ENCODE peak calls at places on chromosomes 12 and 14, in six cellular contexts. K, Y, U, M, T and Z are unnamed samples.

GRCh38 chr12:13075786-13076570 is 27.5 kb downstream of the GSG1 start:
- DNase-seq in K (no peak), M (no peak), U (no peak), T (no peak), Y (no peak), Z (no peak)

GRCh38 chr12:89351489-89352241 is 636 bp downstream of the DUSP6 start:
- DNase-seq in Y (no peak), M (no peak), U (no peak), T (no peak), K (peak), Z (no peak)

GRCh38 chr14:23660290-23661226 is 24.4 kb downstream of the DHRS2 start:
- DNase-seq in U (no peak), T (no peak), M (no peak), K (no peak), Y (no peak), Z (no peak)

GRCh38 chr14:103492156-103492555 is 30.5 kb downstream of the CKB start:
- DNase-seq in M (no peak), K (no peak), Y (no peak), T (no peak), U (no peak), Z (no peak)

GRCh38 chr12:105337391-105337790 is 6.9 kb downstream of the C12orf75 start:
- DNase-seq in U (no peak), M (no peak), K (no peak), T (no peak), Y (no peak), Z (peak)

GRCh38 chr12:53659011-53659551 is 16.8 kb downstream of the ATP5MC2 start:
- DNase-seq in U (no peak), Y (no peak), T (peak), K (peak), M (peak), Z (no peak)

GRCh38 chr12:43676183-43676813 is 82.3 kb downstream of the PUS7L start:
- DNase-seq in K (peak), T (peak), U (peak), M (peak), Y (peak), Z (peak)

GRCh38 chr12:122282066-122282465 is 15.8 kb upstream of the VPS33A start:
- DNase-seq in K (no peak), T (no peak), Y (no peak), U (no peak), M (peak), Z (no peak)

GRCh38 chr12:119592232-119592631 is 1.3 kb upstream of the TMEM233 start:
- DNase-seq in K (no peak), T (no peak), M (no peak), U (peak), Y (no peak), Z (no peak)

GRCh38 chr12:21780786-21781185 is 6.3 kb upstream of the KCNJ8 start:
- DNase-seq in T (no peak), U (no peak), M (no peak), Y (no peak), K (no peak), Z (no peak)

GRCh38 chr12:47837190-47838171 is 17.8 kb upstream of the HDAC7 start:
- DNase-seq in U (peak), K (peak), T (peak), Y (peak), M (peak), Z (peak)

GRCh38 chr14:35213143-35213788 is 78.9 kb upstream of the PSMA6 start:
- DNase-seq in Y (no peak), M (no peak), T (peak), K (no peak), U (no peak), Z (no peak)

GRCh38 chr12:68646484-68646883 is 35.8 kb downstream of the RAP1B start:
- DNase-seq in U (no peak), K (no peak), T (no peak), M (no peak), Y (no peak), Z (no peak)

GRCh38 chr12:25119020-25119419 is 75.9 kb downstream of the DNAI7 start:
- DNase-seq in Y (no peak), M (no peak), T (no peak), K (no peak), U (no peak), Z (no peak)
- TF ChIP-seq MYC in Y (no peak), M (no peak), T (no peak), K (no peak), U (no peak), Z (no peak)

DNA sequence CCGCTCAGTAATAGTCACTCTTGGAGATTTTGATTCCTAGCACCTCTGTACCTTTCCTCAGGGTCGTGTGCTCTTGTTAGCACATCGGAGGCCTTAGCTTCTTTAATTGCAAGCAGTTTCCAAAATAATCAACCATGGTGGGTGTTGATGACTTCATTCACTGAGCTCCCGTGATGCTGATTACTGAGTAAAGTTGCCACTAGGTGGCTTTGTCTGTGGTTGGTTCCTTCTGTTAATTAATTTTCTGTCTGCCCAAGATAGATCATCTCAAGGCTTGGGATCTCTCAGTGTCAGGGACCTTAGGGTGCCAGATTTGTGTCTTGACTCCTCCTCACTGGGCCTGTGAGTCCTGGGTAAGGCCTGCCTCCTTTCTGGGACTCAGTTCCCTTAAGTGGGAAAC is 54.3 kb downstream of the PTPN11 start:
- DNase-seq in K (peak), U (peak), Y (no peak), T (no peak), M (no peak), Z (peak)
- TF ChIP-seq MYC in K (no peak), U (no peak), Y (no peak), T (no peak), M (no peak), Z (no peak)

GRCh38 chr14:101134161-101134631 is 230.7 kb upstream of the RTL1 start:
- DNase-seq in T (no peak), M (no peak), Y (no peak), U (no peak), K (no peak), Z (no peak)

GRCh38 chr14:101133068-101133467 is 229.5 kb upstream of the RTL1 start:
- DNase-seq in K (no peak), M (no peak), Y (no peak), T (no peak), U (no peak), Z (no peak)

GRCh38 chr14:101134851-101135486 is 231.4 kb upstream of the RTL1 start:
- DNase-seq in T (no peak), Y (no peak), K (no peak), U (no peak), M (peak), Z (peak)

GRCh38 chr14:101137234-101137633 is 233.7 kb upstream of the RTL1 start:
- DNase-seq in Y (no peak), M (no peak), K (no peak), T (no peak), U (no peak), Z (no peak)

DNA sequence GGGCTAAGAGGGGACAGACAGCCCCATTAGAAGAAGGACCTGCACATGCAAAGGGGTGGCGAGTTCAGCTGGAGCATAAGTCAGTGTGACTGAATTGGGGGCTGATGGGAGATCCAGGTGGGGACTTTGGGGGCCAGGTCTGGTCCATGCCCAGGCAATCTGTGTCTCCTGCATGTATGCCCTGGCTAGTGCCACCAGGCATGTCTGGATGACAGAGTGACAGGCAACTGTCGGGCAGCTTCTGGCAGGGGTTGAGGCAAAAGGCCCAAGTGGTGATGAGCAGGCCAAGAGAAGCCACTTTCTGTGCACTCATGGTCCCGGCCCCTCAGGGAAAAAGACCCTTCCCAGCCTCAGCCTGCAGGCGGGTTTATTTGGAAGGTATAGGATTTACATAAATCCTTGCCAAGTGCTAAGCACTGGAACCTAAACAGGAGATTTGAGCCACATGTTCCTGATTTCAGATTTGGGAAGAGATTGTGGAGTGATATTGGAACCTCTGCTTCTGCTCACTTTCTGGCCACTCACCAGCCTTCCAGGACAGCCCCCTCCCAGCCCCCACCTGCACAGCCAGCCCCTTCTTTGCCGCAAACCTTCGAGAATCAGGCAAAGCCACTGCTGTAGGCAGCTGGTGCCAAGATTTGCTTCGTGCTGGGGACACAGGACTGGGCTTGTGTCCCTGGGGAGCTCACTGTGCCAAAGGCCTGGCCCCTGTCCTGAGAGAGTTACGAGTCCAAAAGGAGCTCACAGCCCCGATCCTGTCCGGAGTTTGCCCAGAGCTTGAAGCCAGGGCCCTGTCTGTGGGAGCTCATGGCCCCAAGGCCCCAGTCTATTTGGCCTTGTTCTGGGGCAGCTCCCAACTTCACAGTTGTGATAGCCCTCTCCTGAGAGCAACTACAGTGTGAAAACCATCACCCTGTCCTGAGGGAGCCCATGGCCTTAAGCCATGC is 232.5 kb upstream of the RTL1 start:
- DNase-seq in U (no peak), T (no peak), Y (no peak), K (no peak), M (no peak), Z (no peak)
- TF ChIP-seq MYC in U (no peak), T (no peak), Y (no peak), K (no peak), M (no peak), Z (no peak)

GRCh38 chr14:64212666-64213065 is 81.5 kb downstream of the ESR2 start:
- DNase-seq in U (no peak), M (peak), K (no peak), Y (no peak), T (no peak), Z (no peak)
- TF ChIP-seq MYC in U (no peak), M (no peak), K (no peak), Y (no peak), T (no peak), Z (no peak)

DNA sequence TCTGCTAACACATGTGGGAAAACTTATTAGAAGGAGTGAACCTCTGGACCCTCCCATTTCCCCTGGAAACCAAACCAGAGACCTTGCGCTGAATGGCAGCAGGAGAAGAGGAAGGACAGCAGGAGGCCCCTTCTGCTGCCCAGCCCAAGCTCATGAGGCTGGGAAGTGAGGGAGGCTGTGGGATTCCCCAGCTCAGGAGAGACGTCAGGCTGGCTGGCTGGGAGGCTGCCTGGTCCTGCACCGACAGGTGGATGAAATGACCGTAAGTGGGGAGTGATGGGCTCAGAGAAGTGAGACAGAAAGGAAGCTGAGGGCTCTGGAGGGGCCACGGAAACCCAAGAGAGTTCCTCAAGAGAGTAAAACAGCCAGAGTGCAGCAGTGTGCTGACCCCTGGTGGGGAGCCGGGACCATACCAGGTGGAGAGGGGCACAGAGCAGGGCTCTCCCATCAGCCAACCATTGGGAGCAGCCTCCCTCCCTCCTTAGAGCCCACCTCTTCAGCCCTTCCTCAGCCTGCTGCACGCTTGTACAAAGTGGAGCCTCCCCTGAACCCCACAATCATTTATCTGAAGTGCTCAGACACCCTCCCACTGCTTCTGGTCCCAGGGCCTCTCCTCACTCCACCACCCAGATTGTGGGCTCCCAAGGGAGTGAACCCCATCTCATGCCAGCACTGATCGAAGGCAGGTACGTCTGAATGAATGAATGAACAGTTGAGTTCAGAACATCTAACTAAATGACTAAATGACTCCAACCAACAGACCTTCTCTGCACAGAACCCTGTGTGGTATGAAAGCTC is 14.0 kb downstream of the TAMALIN start:
- DNase-seq in T (peak), U (peak), K (peak), M (peak), Y (no peak), Z (peak)
- TF ChIP-seq MYC in T (peak), U (no peak), K (no peak), M (no peak), Y (no peak), Z (peak)

DNA sequence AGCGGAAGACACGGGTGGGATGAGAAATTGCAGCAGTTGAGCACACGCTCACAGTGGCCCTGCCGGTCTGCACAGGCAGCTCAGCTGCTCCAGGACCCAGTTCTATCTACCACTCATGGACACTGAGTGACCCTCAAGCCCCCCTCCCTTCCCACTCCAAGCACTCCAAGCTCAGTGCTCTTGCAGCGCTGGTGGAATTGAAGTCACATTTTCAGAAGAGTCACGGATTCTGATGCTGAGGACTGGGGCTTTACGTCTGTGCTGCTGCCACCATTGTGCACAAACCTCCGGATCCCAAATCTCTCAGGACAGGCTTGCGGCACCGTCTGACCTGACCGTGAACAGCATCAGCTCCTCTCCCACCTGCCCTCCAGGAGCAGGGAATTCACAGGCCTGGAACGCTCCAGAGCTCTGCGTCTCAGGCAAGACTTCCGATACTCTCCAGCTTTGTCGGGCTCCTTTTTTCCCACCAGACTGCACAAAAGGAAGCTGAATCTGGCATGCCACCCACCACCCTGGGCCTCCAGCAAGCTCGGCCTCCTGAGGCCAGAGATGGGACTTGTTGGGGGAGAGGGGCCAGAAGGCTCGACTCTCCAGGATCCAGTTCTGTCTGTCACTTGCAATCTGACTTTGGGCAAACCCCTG is 213.1 kb upstream of the RTL1 start:
- DNase-seq in T (no peak), K (no peak), M (no peak), U (no peak), Y (no peak), Z (no peak)
- TF ChIP-seq MYC in T (no peak), K (no peak), M (no peak), U (no peak), Y (no peak), Z (no peak)